ENCODE peak calls at places on chromosome 14, in four cellular contexts. S is keratinocyte, Y is SK-N-SH, K is neural progenitor cell. H is an unnamed sample.

GRCh38 chr14:38616959-38617358 is 361.1 kb upstream of the CLEC14A start:
- DNase-seq in S (no peak), Y (no peak), K (no peak), H (no peak)

GRCh38 chr14:75995372-75996041 is 9.9 kb downstream of the IFT43 start:
- DNase-seq in S (no peak), Y (no peak), K (no peak), H (no peak)

GRCh38 chr14:61107148-61107641 is 126.2 kb downstream of the SLC38A6 start:
- DNase-seq in S (no peak), Y (no peak), K (no peak), H (no peak)

GRCh38 chr14:81172353-81172752 is 48.4 kb downstream of the GTF2A1 start:
- DNase-seq in S (no peak), Y (no peak), K (no peak), H (no peak)

GRCh38 chr14:94129758-94130414 is 482 bp upstream of the IFI27L2 start:
- DNase-seq in S (no peak), Y (peak; percentile 59), K (peak; percentile 75), H (peak; percentile 69)

GRCh38 chr14:96888593-96888992 is 91.4 kb downstream of the VRK1 start:
- DNase-seq in S (no peak), Y (no peak), K (peak; percentile 73), H (no peak)

GRCh38 chr14:84003316-84003715 is 1526.6 kb upstream of the FLRT2 start:
- DNase-seq in S (no peak), Y (no peak), K (no peak), H (no peak)

GRCh38 chr14:99891900-99892299 is 98.7 kb downstream of the EML1 start:
- DNase-seq in S (no peak), Y (no peak), K (no peak), H (no peak)

GRCh38 chr14:76768201-76768656 is 7.0 kb downstream of the VASH1 start:
- DNase-seq in S (no peak), Y (peak; percentile 76), K (peak; percentile 20), H (no peak)

GRCh38 chr14:77212933-77213656 is 31.5 kb downstream of the TMEM63C start:
- DNase-seq in S (peak; percentile 15), Y (peak; percentile 82), K (peak; percentile 80), H (peak; percentile 60)

GRCh38 chr14:34766611-34767010 is 52.2 kb upstream of the CFL2 start:
- DNase-seq in S (no peak), Y (no peak), K (no peak), H (no peak)

GRCh38 chr14:33704486-33704885 is 246.4 kb downstream of the EGLN3 start:
- DNase-seq in S (no peak), Y (no peak), K (no peak), H (no peak)

GRCh38 chr14:34169561-34169960 is 218.7 kb upstream of the EGLN3 start:
- DNase-seq in S (no peak), Y (no peak), K (no peak), H (no peak)

GRCh38 chr14:105006831-105007592 is 13.9 kb downstream of the CDCA4 start:
- DNase-seq in S (no peak), Y (no peak), K (no peak), H (no peak)

GRCh38 chr14:73778736-73779135 is 64.6 kb upstream of the PNMA1 start:
- DNase-seq in S (no peak), Y (no peak), K (no peak), H (no peak)

GRCh38 chr14:60344751-60345150 is 95.7 kb downstream of the PPM1A start:
- DNase-seq in S (no peak), Y (no peak), K (no peak), H (no peak)

GRCh38 chr14:99820702-99821331 is 27.6 kb downstream of the EML1 start:
- DNase-seq in S (no peak), Y (no peak), K (no peak), H (no peak)

GRCh38 chr14:89284368-89285058 is 132.5 kb downstream of the FOXN3 start:
- DNase-seq in S (no peak), Y (no peak), K (no peak), H (no peak)

GRCh38 chr14:43475762-43476161 is 1031.3 kb downstream of the FSCB start:
- DNase-seq in S (no peak), Y (no peak), K (no peak), H (no peak)

GRCh38 chr14:35333797-35334743 is 41.9 kb downstream of the PSMA6 start:
- DNase-seq in S (no peak), Y (peak; percentile 16), K (no peak), H (no peak)

GRCh38 chr14:90318016-90318415 is 13.7 kb downstream of the NRDE2 start:
- DNase-seq in S (no peak), Y (no peak), K (no peak), H (no peak)

DNA sequence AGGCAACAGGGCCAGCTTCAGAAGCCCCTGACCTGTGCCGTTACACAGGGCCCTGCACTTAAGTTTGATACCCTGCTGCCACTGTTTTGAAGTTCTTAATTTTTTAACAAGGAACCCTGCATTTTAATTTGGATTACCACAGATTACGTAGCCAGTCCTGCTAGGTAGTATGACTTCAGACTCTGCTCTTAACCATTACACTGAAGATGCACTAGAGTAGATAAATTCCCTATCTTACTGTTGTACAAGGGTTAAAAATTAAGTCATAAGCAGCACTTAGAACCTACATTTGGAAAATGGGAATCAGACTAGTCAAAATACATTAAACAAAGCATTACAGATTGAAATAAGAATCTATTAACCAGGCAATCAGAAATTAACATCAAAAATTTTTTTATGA is 2.3 kb downstream of the GNPNAT1 start:
- DNase-seq in S (no peak), Y (no peak), K (peak; percentile 7), H (no peak)
- H3K9ac ChIP-seq in S (peak overlapping the region; percentile 15), Y (peak overlapping the region; percentile 85), K (peak overlapping the region; percentile 17), H (no peak overlapping the region)

DNA sequence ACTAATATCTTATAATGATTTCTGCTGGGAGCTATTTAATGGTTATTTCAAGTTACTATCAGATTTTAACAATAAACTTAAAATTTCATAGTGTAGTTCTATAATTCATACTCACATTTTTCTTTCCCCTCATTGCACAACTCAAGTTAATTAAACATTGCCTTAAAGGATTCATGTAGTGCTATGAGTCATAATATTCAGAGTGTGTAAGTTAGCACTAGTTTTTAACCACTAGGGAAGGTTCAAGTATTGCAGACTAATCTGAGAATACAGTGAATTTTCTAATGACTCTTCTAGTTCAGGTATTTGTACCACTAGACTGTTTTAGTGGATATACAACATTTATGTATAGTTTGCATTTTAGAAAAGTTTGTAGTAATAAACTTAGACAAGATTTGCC is 49.9 kb downstream of the FOXA1 start:
- DNase-seq in S (no peak), Y (no peak), K (no peak), H (peak; percentile 5)
- H3K9ac ChIP-seq in S (no peak overlapping the region), Y (no peak overlapping the region), K (no peak overlapping the region), H (no peak overlapping the region)

GRCh38 chr14:101963611-101964296 is 619 bp upstream of the DYNC1H1 start:
- DNase-seq in S (no peak), Y (no peak), K (no peak), H (no peak)
- H3K9ac ChIP-seq in S (no peak overlapping the region), Y (peak overlapping the region; percentile 9), K (no peak overlapping the region), H (no peak overlapping the region)

GRCh38 chr14:103702095-103702494 is 13.2 kb downstream of the XRCC3 start:
- DNase-seq in S (no peak), Y (no peak), K (no peak), H (no peak)
- H3K9ac ChIP-seq in S (no peak overlapping the region), Y (no peak overlapping the region), K (no peak overlapping the region), H (no peak overlapping the region)

DNA sequence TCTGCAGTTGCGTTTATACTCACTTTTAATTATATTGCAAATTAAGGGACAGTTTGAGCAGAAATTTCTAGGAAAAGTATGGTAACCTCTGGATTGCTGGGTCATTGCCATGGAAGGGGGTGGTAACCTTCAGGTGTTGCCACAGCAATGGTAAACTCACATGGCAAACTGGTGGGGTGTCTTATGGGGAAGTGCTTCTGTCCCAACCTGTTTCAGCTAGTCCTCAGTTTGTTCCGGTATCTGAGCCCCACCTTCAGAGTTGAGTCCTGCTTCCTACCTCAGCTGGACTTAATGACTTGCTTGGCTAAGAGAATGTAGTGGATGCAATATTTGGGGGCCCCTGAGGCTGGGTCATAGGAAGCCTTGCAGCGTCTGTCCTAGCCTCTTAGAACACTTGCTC is 7.3 kb upstream of the CLMN start:
- DNase-seq in S (no peak), Y (no peak), K (no peak), H (peak; percentile 42)
- H3K9ac ChIP-seq in S (no peak overlapping the region), Y (no peak overlapping the region), K (no peak overlapping the region), H (no peak overlapping the region)

GRCh38 chr14:22231022-22231421 is 358.0 kb downstream of the DAD1 start:
- DNase-seq in S (no peak), Y (no peak), K (no peak), H (no peak)
- H3K9ac ChIP-seq in S (no peak overlapping the region), Y (no peak overlapping the region), K (no peak overlapping the region), H (no peak overlapping the region)

GRCh38 chr14:68368850-68369249 is 424.0 kb downstream of the ZFP36L1 start:
- DNase-seq in S (no peak), Y (no peak), K (no peak), H (no peak)

GRCh38 chr14:68366656-68367055 is 426.2 kb downstream of the ZFP36L1 start:
- DNase-seq in S (no peak), Y (no peak), K (no peak), H (no peak)

GRCh38 chr14:68365228-68365627 is 427.6 kb downstream of the ZFP36L1 start:
- DNase-seq in S (peak; percentile 7), Y (no peak), K (no peak), H (peak; percentile 65)

GRCh38 chr14:68369289-68369925 is 423.5 kb downstream of the ZFP36L1 start:
- DNase-seq in S (no peak), Y (no peak), K (no peak), H (no peak)

GRCh38 chr14:68367444-68368014 is 425.3 kb downstream of the ZFP36L1 start:
- DNase-seq in S (no peak), Y (peak; percentile 28), K (no peak), H (no peak)
- H3K9ac ChIP-seq in S (no peak overlapping the region), Y (no peak overlapping the region), K (no peak overlapping the region), H (no peak overlapping the region)

H was measured in mammary epithelial cell.